ENCODE peak calls at places on chromosome 18, in eight cellular contexts. W, S, R, U, A, C, G and M are unnamed samples.

GRCh38 chr18:70464343-70465114 is 175.7 kb downstream of the SOCS6 start:
- DNase-seq in W (peak; percentile 53), S (no peak), R (peak; percentile 78), U (peak; percentile 55), A (peak; percentile 11), C (peak; percentile 59), G (peak; percentile 89), M (peak; percentile 86)

GRCh38 chr18:23871410-23871809 is 143.1 kb upstream of the TTC39C start:
- DNase-seq in W (no peak), S (peak; percentile 89), R (no peak), U (no peak), A (no peak), C (peak; percentile 57), G (peak; percentile 54), M (peak; percentile 48)

GRCh38 chr18:4847066-4847465 is 350.0 kb downstream of the AKAIN1 start:
- DNase-seq in W (no peak), S (no peak), R (no peak), U (no peak), A (no peak), C (no peak), G (no peak), M (no peak)

GRCh38 chr18:5510109-5510846 is 33.5 kb downstream of the EPB41L3 start:
- DNase-seq in W (no peak), S (no peak), R (no peak), U (no peak), A (no peak), C (no peak), G (no peak), M (no peak)

GRCh38 chr18:8116346-8117007 is 492.8 kb upstream of the RAB12 start:
- DNase-seq in W (no peak), S (peak; percentile 38), R (no peak), U (no peak), A (no peak), C (peak; percentile 79), G (no peak), M (no peak)

GRCh38 chr18:21112543-21113105 is 1.0 kb upstream of the ROCK1 start:
- DNase-seq in W (no peak), S (no peak), R (no peak), U (no peak), A (no peak), C (no peak), G (no peak), M (no peak)

GRCh38 chr18:36305375-36305774 is 7.9 kb downstream of the FHOD3 start:
- DNase-seq in W (no peak), S (no peak), R (no peak), U (no peak), A (no peak), C (no peak), G (no peak), M (no peak)

GRCh38 chr18:50947899-50948298 is 19.9 kb upstream of the ELAC1 start:
- DNase-seq in W (no peak), S (no peak), R (no peak), U (no peak), A (no peak), C (peak; percentile 9), G (no peak), M (no peak)

GRCh38 chr18:34314847-34315246 is 90.1 kb upstream of the NOL4 start:
- DNase-seq in W (no peak), S (no peak), R (no peak), U (no peak), A (no peak), C (no peak), G (no peak), M (no peak)

GRCh38 chr18:31551883-31552282 is 39.8 kb upstream of the TTR start:
- DNase-seq in W (no peak), S (no peak), R (no peak), U (no peak), A (no peak), C (no peak), G (no peak), M (no peak)

GRCh38 chr18:31557446-31557845 is 34.2 kb upstream of the TTR start:
- DNase-seq in W (no peak), S (no peak), R (peak; percentile 45), U (no peak), A (no peak), C (no peak), G (no peak), M (no peak)

GRCh38 chr18:31554776-31555175 is 36.9 kb upstream of the TTR start:
- DNase-seq in W (no peak), S (no peak), R (no peak), U (no peak), A (no peak), C (no peak), G (no peak), M (no peak)

GRCh38 chr18:31555971-31556747 is 35.5 kb upstream of the TTR start:
- DNase-seq in W (peak; percentile 18), S (peak; percentile 13), R (no peak), U (no peak), A (no peak), C (peak; percentile 21), G (peak; percentile 68), M (no peak)

DNA sequence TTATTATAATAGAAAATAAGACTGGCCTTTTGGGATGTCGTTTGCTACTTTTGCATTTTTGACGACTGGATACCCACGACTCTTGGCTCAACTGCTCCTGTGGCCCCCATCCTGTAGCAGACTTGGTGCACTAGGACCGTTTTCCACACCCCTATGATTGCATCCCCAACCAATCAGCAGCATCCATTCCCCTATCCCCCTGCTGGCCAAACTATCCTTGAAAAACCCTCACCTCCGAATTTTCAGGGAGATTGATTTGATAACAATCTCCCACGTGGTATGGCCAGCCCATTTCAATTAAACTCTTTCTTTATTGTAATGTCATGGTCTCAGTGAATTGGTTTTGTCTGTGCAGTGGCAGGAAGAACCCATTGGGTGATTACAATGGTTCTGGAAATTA is 37.9 kb upstream of the TTR start:
- DNase-seq in W (no peak), S (no peak), R (peak; percentile 44), U (no peak), A (no peak), C (peak; percentile 2), G (no peak), M (no peak)
- TF ChIP-seq CTCF in W (no peak), S (peak; percentile 25), R (peak; percentile 54), U (no peak), A (no peak), C (no peak), G (no peak), M (peak; percentile 17)

GRCh38 chr18:3177902-3178687 is 41.7 kb downstream of the MYOM1 start:
- DNase-seq in W (no peak), S (no peak), R (no peak), U (peak; percentile 43), A (peak; percentile 28), C (no peak), G (no peak), M (no peak)
- TF ChIP-seq CTCF in W (no peak), S (no peak), R (no peak), U (no peak), A (no peak), C (no peak), G (no peak), M (no peak)

DNA sequence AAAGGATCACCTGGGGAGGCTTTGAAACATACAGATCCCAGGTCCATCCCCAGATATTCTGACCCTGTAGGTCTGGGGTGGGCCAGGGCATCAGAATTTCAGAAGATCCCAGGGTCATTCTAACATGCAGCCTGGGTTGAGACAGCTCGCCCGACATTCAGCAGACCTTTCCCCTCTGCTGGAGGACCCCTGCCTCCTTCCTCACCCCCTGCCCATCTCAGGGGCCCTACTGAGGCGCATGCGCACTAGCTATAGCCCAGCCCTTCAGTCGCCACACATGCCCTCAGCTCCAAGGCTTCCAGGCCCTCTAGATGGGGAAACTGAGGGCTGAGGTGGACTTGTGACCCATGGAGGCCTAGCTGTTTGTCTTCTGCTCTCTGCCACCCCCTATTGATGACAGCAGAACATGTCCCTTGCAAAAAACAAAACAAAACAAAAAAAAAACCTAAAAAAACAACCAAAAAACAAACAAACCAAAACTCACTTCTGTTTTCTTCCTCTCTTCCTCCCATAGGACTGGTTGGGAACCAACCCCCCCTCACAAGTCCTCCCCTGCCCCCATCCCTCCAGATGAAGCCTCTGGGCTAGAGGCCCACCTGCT is 91.3 kb downstream of the ZBTB7C start:
- DNase-seq in W (no peak), S (no peak), R (no peak), U (no peak), A (no peak), C (no peak), G (no peak), M (no peak)
- TF ChIP-seq CTCF in W (no peak), S (peak; percentile 41), R (peak; percentile 53), U (no peak), A (no peak), C (no peak), G (no peak), M (peak; percentile 56)

GRCh38 chr18:56257215-56257614 is 381.2 kb downstream of the TXNL1 start:
- DNase-seq in W (no peak), S (no peak), R (no peak), U (no peak), A (no peak), C (no peak), G (no peak), M (no peak)
- TF ChIP-seq CTCF in W (no peak), S (no peak), R (no peak), U (no peak), A (no peak), C (no peak), G (no peak), M (no peak)

DNA sequence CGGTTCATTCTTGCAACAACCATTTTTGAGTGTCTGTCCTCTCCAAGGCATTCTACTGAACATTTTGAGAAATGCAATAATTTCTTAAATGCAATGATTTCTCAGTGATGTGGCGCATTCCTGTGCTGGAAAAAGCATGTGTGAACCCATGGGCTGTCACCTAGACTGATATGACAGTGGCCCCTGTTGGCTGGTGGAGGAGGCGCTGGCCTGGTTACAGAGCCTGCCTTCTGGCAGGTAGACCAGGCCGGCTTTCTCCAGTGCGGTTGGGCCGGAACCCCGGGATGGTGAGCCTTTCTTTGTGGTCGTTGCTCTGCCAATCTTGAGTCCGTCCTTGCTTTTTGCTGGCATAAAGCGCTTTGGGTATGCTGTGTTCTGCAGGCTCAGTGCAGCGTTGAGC is 33.7 kb downstream of the TSHZ1 start:
- DNase-seq in W (no peak), S (no peak), R (peak; percentile 62), U (no peak), A (no peak), C (no peak), G (peak; percentile 32), M (no peak)
- TF ChIP-seq CTCF in W (no peak), S (peak; percentile 49), R (peak; percentile 58), U (peak; percentile 41), A (no peak), C (no peak), G (no peak), M (no peak)

GRCh38 chr18:44356566-44357157 is 324.0 kb upstream of the SETBP1 start:
- DNase-seq in W (no peak), S (no peak), R (peak; percentile 37), U (no peak), A (no peak), C (no peak), G (no peak), M (no peak)
- TF ChIP-seq CTCF in W (no peak), S (no peak), R (no peak), U (no peak), A (no peak), C (no peak), G (no peak), M (no peak)

GRCh38 chr18:25352629-25353005 is 651 bp upstream of the ZNF521 start:
- DNase-seq in W (no peak), S (no peak), R (no peak), U (no peak), A (no peak), C (no peak), G (no peak), M (no peak)
- TF ChIP-seq CTCF in W (no peak), S (no peak), R (no peak), U (no peak), A (no peak), C (no peak), G (peak; percentile 4), M (no peak)

GRCh38 chr18:38353149-38353548 is 787.6 kb upstream of the CELF4 start:
- DNase-seq in W (no peak), S (no peak), R (no peak), U (no peak), A (no peak), C (no peak), G (no peak), M (no peak)
- TF ChIP-seq CTCF in W (no peak), S (no peak), R (no peak), U (no peak), A (no peak), C (no peak), G (no peak), M (no peak)